ENCODE peak calls at places on chromosomes 5 and 9, in seven cellular contexts. One of them, this sample, is unnamed.

GRCh38 chr5:62306494-62307363 is 723 bp downstream of the KIF2A start:
- DNase-seq in neuronal stem cell: no peak
- DNase-seq in IMR-90: peak; percentile 35
- DNase-seq in H9: peak; percentile 41
- DNase-seq in mesenchymal stem cell: peak; percentile 67
- DNase-seq in mesendoderm: peak; percentile 78
- DNase-seq in H1: no peak
- DNase-seq in this sample: peak; percentile 44

GRCh38 chr9:104906441-104907277 is 21.3 kb downstream of the ABCA1 start:
- DNase-seq in neuronal stem cell: no peak
- DNase-seq in IMR-90: peak; percentile 81
- DNase-seq in H9: no peak
- DNase-seq in mesenchymal stem cell: peak; percentile 57
- DNase-seq in mesendoderm: no peak
- DNase-seq in H1: no peak
- DNase-seq in this sample: no peak

GRCh38 chr5:97019435-97020117 is 83.7 kb downstream of the LNPEP start:
- DNase-seq in neuronal stem cell: peak; percentile 38
- DNase-seq in IMR-90: peak; percentile 34
- DNase-seq in H9: no peak
- DNase-seq in mesenchymal stem cell: peak; percentile 83
- DNase-seq in mesendoderm: peak; percentile 94
- DNase-seq in H1: peak; percentile 29
- DNase-seq in this sample: peak; percentile 74

GRCh38 chr5:142110046-142110531 is 1.5 kb downstream of the NDFIP1 start:
- DNase-seq in neuronal stem cell: no peak
- DNase-seq in IMR-90: peak; percentile 59
- DNase-seq in H9: no peak
- DNase-seq in mesenchymal stem cell: peak; percentile 68
- DNase-seq in mesendoderm: peak; percentile 7
- DNase-seq in H1: no peak
- DNase-seq in this sample: no peak

GRCh38 chr9:93098236-93098946 is 2.4 kb downstream of the CARD19 start:
- DNase-seq in neuronal stem cell: no peak
- DNase-seq in IMR-90: peak; percentile 98
- DNase-seq in H9: no peak
- DNase-seq in mesenchymal stem cell: peak; percentile 97
- DNase-seq in mesendoderm: no peak
- DNase-seq in H1: no peak
- DNase-seq in this sample: peak; percentile 70

GRCh38 chr9:74570879-74571512 is 73.9 kb downstream of the RORB start:
- DNase-seq in neuronal stem cell: peak; percentile 14
- DNase-seq in IMR-90: peak; percentile 40
- DNase-seq in H9: no peak
- DNase-seq in mesenchymal stem cell: peak; percentile 39
- DNase-seq in mesendoderm: peak; percentile 35
- DNase-seq in H1: no peak
- DNase-seq in this sample: peak; percentile 28

GRCh38 chr5:177610770-177611445 is 11.0 kb downstream of the B4GALT7 start:
- DNase-seq in neuronal stem cell: no peak
- DNase-seq in IMR-90: no peak
- DNase-seq in H9: no peak
- DNase-seq in mesenchymal stem cell: no peak
- DNase-seq in mesendoderm: no peak
- DNase-seq in H1: no peak
- DNase-seq in this sample: no peak

GRCh38 chr9:135584934-135585333 is 23.4 kb downstream of the PAEP start:
- DNase-seq in neuronal stem cell: no peak
- DNase-seq in IMR-90: no peak
- DNase-seq in H9: no peak
- DNase-seq in mesenchymal stem cell: no peak
- DNase-seq in mesendoderm: no peak
- DNase-seq in H1: no peak
- DNase-seq in this sample: no peak

GRCh38 chr5:87754009-87754757 is 341.5 kb upstream of the CCNH start:
- DNase-seq in neuronal stem cell: peak; percentile 11
- DNase-seq in IMR-90: no peak
- DNase-seq in H9: no peak
- DNase-seq in mesenchymal stem cell: no peak
- DNase-seq in mesendoderm: no peak
- DNase-seq in H1: no peak
- DNase-seq in this sample: no peak

GRCh38 chr5:137095597-137095996 is 403.5 kb downstream of the SPOCK1 start:
- DNase-seq in neuronal stem cell: no peak
- DNase-seq in IMR-90: no peak
- DNase-seq in H9: no peak
- DNase-seq in mesenchymal stem cell: no peak
- DNase-seq in mesendoderm: no peak
- DNase-seq in H1: no peak
- DNase-seq in this sample: peak; percentile 1

GRCh38 chr5:134149571-134150303 is 27.0 kb downstream of the SKP1 start:
- DNase-seq in neuronal stem cell: no peak
- DNase-seq in IMR-90: peak; percentile 33
- DNase-seq in H9: no peak
- DNase-seq in mesenchymal stem cell: no peak
- DNase-seq in mesendoderm: no peak
- DNase-seq in H1: no peak
- DNase-seq in this sample: no peak

GRCh38 chr9:121727295-121728028 is 76.0 kb downstream of the DAB2IP start:
- DNase-seq in neuronal stem cell: no peak
- DNase-seq in IMR-90: no peak
- DNase-seq in H9: no peak
- DNase-seq in mesenchymal stem cell: no peak
- DNase-seq in mesendoderm: no peak
- DNase-seq in H1: no peak
- DNase-seq in this sample: no peak

GRCh38 chr9:113523421-113524141 is 60.1 kb downstream of the RGS3 start:
- DNase-seq in neuronal stem cell: no peak
- DNase-seq in IMR-90: no peak
- DNase-seq in H9: no peak
- DNase-seq in mesenchymal stem cell: peak; percentile 40
- DNase-seq in mesendoderm: no peak
- DNase-seq in H1: no peak
- DNase-seq in this sample: peak; percentile 24

GRCh38 chr9:121616356-121616755 is 35.1 kb upstream of the DAB2IP start:
- DNase-seq in neuronal stem cell: no peak
- DNase-seq in IMR-90: no peak
- DNase-seq in H9: no peak
- DNase-seq in mesenchymal stem cell: no peak
- DNase-seq in mesendoderm: no peak
- DNase-seq in H1: no peak
- DNase-seq in this sample: no peak

GRCh38 chr9:117464941-117465616 is 50.2 kb upstream of the ASTN2 start:
- DNase-seq in neuronal stem cell: no peak
- DNase-seq in IMR-90: no peak
- DNase-seq in H9: no peak
- DNase-seq in mesenchymal stem cell: no peak
- DNase-seq in mesendoderm: no peak
- DNase-seq in H1: no peak
- DNase-seq in this sample: no peak

GRCh38 chr5:149118463-149118862 is 22.8 kb upstream of the ABLIM3 start:
- DNase-seq in neuronal stem cell: no peak
- DNase-seq in IMR-90: peak; percentile 21
- DNase-seq in H9: no peak
- DNase-seq in mesenchymal stem cell: no peak
- DNase-seq in mesendoderm: no peak
- DNase-seq in H1: no peak
- DNase-seq in this sample: peak; percentile 70

GRCh38 chr9:134634190-134634589 is 7.4 kb upstream of the COL5A1 start:
- DNase-seq in neuronal stem cell: no peak
- DNase-seq in IMR-90: no peak
- DNase-seq in H9: peak; percentile 7
- DNase-seq in mesenchymal stem cell: no peak
- DNase-seq in mesendoderm: no peak
- DNase-seq in H1: no peak
- DNase-seq in this sample: no peak

GRCh38 chr9:115115924-115116323 is 2.0 kb downstream of the TNC start:
- DNase-seq in neuronal stem cell: no peak
- DNase-seq in IMR-90: peak; percentile 82
- DNase-seq in H9: no peak
- DNase-seq in mesenchymal stem cell: peak; percentile 43
- DNase-seq in mesendoderm: no peak
- DNase-seq in H1: no peak
- DNase-seq in this sample: peak; percentile 50

GRCh38 chr9:115117999-115118470 is at the start of gene TNC:
- DNase-seq in neuronal stem cell: peak; percentile 52
- DNase-seq in IMR-90: peak; percentile 92
- DNase-seq in H9: peak; percentile 63
- DNase-seq in mesenchymal stem cell: peak; percentile 81
- DNase-seq in mesendoderm: peak; percentile 96
- DNase-seq in H1: no peak
- DNase-seq in this sample: peak; percentile 10

GRCh38 chr9:115121140-115121710 is 3.3 kb upstream of the TNC start:
- DNase-seq in neuronal stem cell: no peak
- DNase-seq in IMR-90: no peak
- DNase-seq in H9: no peak
- DNase-seq in mesenchymal stem cell: peak; percentile 46
- DNase-seq in mesendoderm: no peak
- DNase-seq in H1: no peak
- DNase-seq in this sample: no peak

GRCh38 chr9:115116620-115117284 is 1.2 kb downstream of the TNC start:
- DNase-seq in neuronal stem cell: no peak
- DNase-seq in IMR-90: no peak
- DNase-seq in H9: no peak
- DNase-seq in mesenchymal stem cell: no peak
- DNase-seq in mesendoderm: no peak
- DNase-seq in H1: no peak
- DNase-seq in this sample: no peak

DNA sequence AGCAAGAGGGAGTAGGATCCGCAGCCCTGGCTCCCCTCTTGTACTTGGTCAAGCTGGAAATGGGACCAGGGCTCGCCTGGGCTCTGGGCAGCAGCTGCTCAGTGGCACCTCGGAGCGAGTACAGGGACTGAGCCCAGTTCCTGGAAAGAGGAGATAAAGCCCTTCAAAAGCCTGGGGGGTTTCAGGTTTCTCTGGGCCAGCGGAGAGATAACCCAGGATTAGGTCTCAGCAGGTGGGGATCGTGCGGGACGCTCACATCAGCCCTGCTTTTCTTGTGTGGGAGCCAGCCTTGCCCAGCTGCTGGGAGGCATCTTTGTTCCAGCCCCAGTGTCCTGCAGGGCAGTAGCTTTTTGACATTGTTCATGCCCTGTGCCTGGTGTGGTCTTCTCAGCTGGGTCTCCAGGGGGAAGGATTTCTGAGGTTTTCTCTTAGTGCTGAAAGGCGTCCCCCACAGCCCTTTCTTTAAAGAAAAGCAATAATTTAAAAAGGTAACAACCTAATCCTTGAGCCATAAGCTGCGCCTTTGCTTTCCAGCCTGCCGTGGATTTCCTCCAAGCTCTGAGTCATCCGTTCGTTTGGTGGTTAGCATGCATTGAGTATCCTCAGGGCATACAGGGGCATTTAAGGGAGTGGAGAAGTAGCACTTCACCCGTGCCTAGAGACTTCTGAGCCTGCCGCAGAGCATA is 657 bp upstream of the TNC start:
- DNase-seq in neuronal stem cell: peak; percentile 77
- DNase-seq in IMR-90: peak; percentile 93
- DNase-seq in H9: peak; percentile 77
- DNase-seq in mesenchymal stem cell: peak; percentile 92
- DNase-seq in mesendoderm: peak; percentile 98
- DNase-seq in H1: peak; percentile 77
- DNase-seq in this sample: peak; percentile 59
- H3K27ac ChIP-seq in neuronal stem cell: peak overlapping the region; percentile 75
- H3K27ac ChIP-seq in IMR-90: peak overlapping the region; percentile 89
- H3K27ac ChIP-seq in H9: no peak overlapping the region
- H3K27ac ChIP-seq in mesenchymal stem cell: peak overlapping the region; percentile 95
- H3K27ac ChIP-seq in mesendoderm: peak overlapping the region; percentile 73
- H3K27ac ChIP-seq in H1: no peak overlapping the region
- H3K27ac ChIP-seq in this sample: peak overlapping the region; percentile 80

DNA sequence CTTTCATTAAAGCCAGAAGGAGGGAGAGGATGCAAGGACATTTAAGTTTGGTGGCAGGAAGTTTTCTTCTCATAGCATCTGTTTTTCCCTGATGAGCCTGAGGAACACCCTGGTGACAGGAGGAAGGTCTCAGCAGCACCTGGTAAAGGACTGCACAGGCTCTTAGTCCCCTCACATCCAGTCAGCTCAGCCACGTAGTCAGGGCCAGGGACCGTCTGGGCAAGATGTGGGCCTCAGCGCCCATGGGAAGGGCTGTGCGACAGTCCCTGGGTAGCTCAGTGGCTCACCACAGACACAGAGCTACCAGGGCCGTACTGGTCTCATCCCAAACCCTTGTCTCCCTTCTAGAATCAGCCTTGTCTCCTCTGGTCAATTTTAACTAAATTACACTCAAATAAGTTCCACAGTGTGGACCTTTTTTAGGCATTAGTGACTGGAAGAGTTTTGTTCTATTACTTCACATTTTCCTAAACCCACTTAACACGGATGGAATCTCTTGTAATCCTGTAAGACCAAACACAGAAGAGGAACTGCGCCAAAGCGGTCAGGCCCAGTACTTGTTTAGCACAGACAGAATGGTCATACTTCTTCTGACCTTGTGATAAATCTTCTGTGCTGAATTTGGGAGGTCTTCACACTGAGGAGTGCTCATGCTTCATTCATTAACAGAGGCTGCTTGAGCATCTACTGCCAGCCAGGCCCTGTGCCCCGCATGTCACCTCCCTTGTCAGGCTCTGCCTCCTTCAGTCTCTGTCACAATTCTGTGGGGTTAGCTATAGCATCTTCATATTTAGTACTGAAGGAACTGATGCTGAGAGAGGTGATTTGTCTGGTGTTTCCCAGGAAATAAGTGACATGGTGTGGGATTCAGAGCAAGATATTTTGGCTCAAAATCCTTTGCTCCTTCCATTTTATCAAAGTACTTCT is 91.4 kb downstream of the ANGPTL2 start:
- DNase-seq in neuronal stem cell: no peak
- DNase-seq in IMR-90: no peak
- DNase-seq in H9: no peak
- DNase-seq in mesenchymal stem cell: no peak
- DNase-seq in mesendoderm: no peak
- DNase-seq in H1: no peak
- DNase-seq in this sample: no peak
- H3K23ac ChIP-seq in neuronal stem cell: no peak overlapping the region
- H3K23ac ChIP-seq in IMR-90: no peak overlapping the region
- H3K23ac ChIP-seq in H9: no peak overlapping the region
- H3K23ac ChIP-seq in mesenchymal stem cell: no peak overlapping the region
- H3K23ac ChIP-seq in mesendoderm: no peak overlapping the region
- H3K23ac ChIP-seq in H1: no peak overlapping the region
- H3K23ac ChIP-seq in this sample: no peak overlapping the region

GRCh38 chr9:27407966-27408365 is 111.0 kb upstream of the EQTN start:
- DNase-seq in neuronal stem cell: no peak
- DNase-seq in IMR-90: peak; percentile 22
- DNase-seq in H9: no peak
- DNase-seq in mesenchymal stem cell: peak; percentile 46
- DNase-seq in mesendoderm: peak; percentile 72
- DNase-seq in H1: no peak
- DNase-seq in this sample: peak; percentile 93
- H3K27ac ChIP-seq in neuronal stem cell: no peak overlapping the region
- H3K27ac ChIP-seq in IMR-90: no peak overlapping the region
- H3K27ac ChIP-seq in H9: no peak overlapping the region
- H3K27ac ChIP-seq in mesenchymal stem cell: no peak overlapping the region
- H3K27ac ChIP-seq in mesendoderm: no peak overlapping the region
- H3K27ac ChIP-seq in H1: no peak overlapping the region
- H3K27ac ChIP-seq in this sample: peak overlapping the region; percentile 78

DNA sequence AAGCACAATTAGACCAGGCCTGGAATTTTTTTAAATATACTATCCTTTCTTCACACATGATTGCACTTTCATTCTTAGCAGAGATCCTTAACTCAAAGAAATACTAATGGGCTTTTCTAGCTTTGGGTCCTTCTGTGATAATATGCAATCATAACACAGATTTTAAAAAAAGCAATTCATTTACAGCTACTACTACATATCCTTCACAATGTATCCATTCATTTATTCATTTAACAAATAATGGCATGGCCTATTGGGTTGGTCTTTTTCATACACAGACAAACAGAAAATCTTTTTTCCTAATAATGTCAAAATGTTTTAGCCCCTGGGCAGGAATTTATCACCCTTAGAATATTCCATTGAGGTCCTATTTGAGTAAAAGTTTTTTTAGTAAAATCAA is 47.0 kb downstream of the SAXO1 start:
- DNase-seq in neuronal stem cell: no peak
- DNase-seq in IMR-90: no peak
- DNase-seq in H9: no peak
- DNase-seq in mesenchymal stem cell: no peak
- DNase-seq in mesendoderm: no peak
- DNase-seq in H1: no peak
- DNase-seq in this sample: no peak
- H3K23ac ChIP-seq in neuronal stem cell: no peak overlapping the region
- H3K23ac ChIP-seq in IMR-90: no peak overlapping the region
- H3K23ac ChIP-seq in H9: no peak overlapping the region
- H3K23ac ChIP-seq in mesenchymal stem cell: no peak overlapping the region
- H3K23ac ChIP-seq in mesendoderm: no peak overlapping the region
- H3K23ac ChIP-seq in H1: no peak overlapping the region
- H3K23ac ChIP-seq in this sample: no peak overlapping the region